ENCODE peak calls at places on chromosomes 2 and 18, in six cellular contexts. I is neural crest cell, M is AG10803, J is gastrocnemius medialis, V is GM12864, Y is upper lobe of left lung. T is an unnamed sample.

GRCh38 chr2:9196637-9197036 is 10.0 kb upstream of the ASAP2 start:
- DNase-seq in J (no peak), V (no peak), I (no peak), M (no peak), Y (no peak), T (no peak)

GRCh38 chr2:160408575-160409291 is 84.9 kb downstream of the RBMS1 start:
- DNase-seq in I (no peak), V (no peak), M (no peak), Y (no peak), J (no peak), T (no peak)

GRCh38 chr18:9774150-9774549 is 66.0 kb downstream of the RAB31 start:
- DNase-seq in I (no peak), M (no peak), J (no peak), Y (no peak), V (no peak), T (no peak)

GRCh38 chr2:127612111-127612822 is 33.7 kb upstream of the GPR17 start:
- DNase-seq in J (no peak), Y (peak), M (no peak), V (no peak), I (no peak), T (no peak)

GRCh38 chr18:23933407-23933806 is 81.1 kb upstream of the TTC39C start:
- DNase-seq in I (no peak), V (no peak), J (no peak), Y (no peak), M (peak), T (peak)

GRCh38 chr2:11347403-11347965 is 3.0 kb upstream of the ROCK2 start:
- DNase-seq in M (no peak), J (no peak), Y (no peak), V (no peak), I (no peak), T (no peak)

GRCh38 chr2:71613953-71614925 is 160.9 kb downstream of the DYSF start:
- DNase-seq in Y (peak), J (no peak), M (no peak), V (no peak), I (peak), T (no peak)

GRCh38 chr2:12543452-12544220 is 173.1 kb upstream of the TRIB2 start:
- DNase-seq in V (no peak), M (peak), I (no peak), J (no peak), Y (no peak), T (peak)

GRCh38 chr2:25204190-25204838 is 35.9 kb upstream of the POMC start:
- DNase-seq in J (no peak), I (no peak), V (no peak), M (no peak), Y (no peak), T (no peak)

GRCh38 chr2:26720322-26721166 is 28.0 kb downstream of the KCNK3 start:
- DNase-seq in I (no peak), M (peak), V (no peak), Y (peak), J (peak), T (peak)

GRCh38 chr2:48228345-48228684 is 301.6 kb upstream of the STON1 start:
- DNase-seq in I (no peak), Y (no peak), V (no peak), J (no peak), M (no peak), T (no peak)

GRCh38 chr2:83686863-83687262 is 772.2 kb downstream of the SUCLG1 start:
- DNase-seq in I (no peak), Y (no peak), V (no peak), M (peak), J (peak), T (no peak)

GRCh38 chr18:33440384-33441043 is at the start of gene CCDC178:
- DNase-seq in J (no peak), I (peak), Y (no peak), V (no peak), M (no peak), T (peak)

GRCh38 chr18:27377251-27377650 is 192.1 kb upstream of the CHST9 start:
- DNase-seq in V (no peak), J (no peak), I (no peak), M (no peak), Y (no peak), T (peak)

GRCh38 chr18:62281684-62282083 is 43.4 kb upstream of the TNFRSF11A start:
- DNase-seq in I (no peak), J (no peak), Y (no peak), V (no peak), M (peak), T (peak)

GRCh38 chr2:112985090-112985489 is 7.3 kb downstream of the IL36G start:
- DNase-seq in M (no peak), I (no peak), J (no peak), V (no peak), Y (no peak), T (no peak)

GRCh38 chr18:59266876-59267510 is 6.3 kb downstream of the RAX start:
- DNase-seq in Y (no peak), J (no peak), V (no peak), M (no peak), I (no peak), T (no peak)

GRCh38 chr18:59266019-59266369 is 7.3 kb downstream of the RAX start:
- DNase-seq in J (no peak), V (no peak), I (no peak), M (no peak), Y (no peak), T (no peak)

GRCh38 chr18:59267511-59268126 is 5.6 kb downstream of the RAX start:
- DNase-seq in M (no peak), Y (no peak), I (no peak), V (no peak), J (no peak), T (no peak)

GRCh38 chr18:59265246-59266018 is 7.8 kb downstream of the RAX start:
- DNase-seq in Y (no peak), I (no peak), M (no peak), J (no peak), V (no peak), T (no peak)

DNA sequence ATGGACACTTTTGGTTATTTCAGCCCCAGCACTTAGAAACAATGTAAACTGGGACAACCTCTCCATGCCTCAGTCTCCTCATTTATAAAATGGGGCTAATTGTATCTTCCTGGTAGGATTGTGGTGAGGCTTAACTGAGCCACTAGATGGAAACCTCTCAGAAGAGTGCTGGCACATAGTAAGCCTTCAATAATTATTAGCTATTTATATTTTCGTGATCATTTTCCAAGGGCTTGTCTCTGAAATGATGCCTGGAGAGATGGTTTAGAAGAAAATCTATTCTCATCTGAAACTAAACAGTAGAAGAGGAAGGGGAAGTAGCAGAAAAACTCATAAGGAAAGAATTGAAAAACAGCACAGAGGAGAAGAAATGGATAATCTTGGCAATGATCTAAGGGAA is 6.8 kb downstream of the RAX start:
- DNase-seq in I (no peak), J (no peak), Y (no peak), V (no peak), M (no peak), T (no peak)
- TF ChIP-seq CTCF in I (no peak), J (no peak), Y (no peak), V (no peak), M (no peak), T (no peak)

GRCh38 chr2:241842067-241842415 is 16.7 kb downstream of the PDCD1 start:
- DNase-seq in V (no peak), M (no peak), I (no peak), Y (no peak), J (no peak), T (no peak)

GRCh38 chr2:241843321-241844065 is 15.2 kb downstream of the PDCD1 start:
- DNase-seq in I (no peak), Y (no peak), V (no peak), J (no peak), M (no peak), T (no peak)

GRCh38 chr2:241842620-241843211 is 16.0 kb downstream of the PDCD1 start:
- DNase-seq in V (no peak), M (no peak), J (peak), I (no peak), Y (peak), T (no peak)

GRCh38 chr2:241844831-241845578 is 13.7 kb downstream of the PDCD1 start:
- DNase-seq in Y (no peak), I (no peak), J (no peak), V (no peak), M (no peak), T (no peak)

DNA sequence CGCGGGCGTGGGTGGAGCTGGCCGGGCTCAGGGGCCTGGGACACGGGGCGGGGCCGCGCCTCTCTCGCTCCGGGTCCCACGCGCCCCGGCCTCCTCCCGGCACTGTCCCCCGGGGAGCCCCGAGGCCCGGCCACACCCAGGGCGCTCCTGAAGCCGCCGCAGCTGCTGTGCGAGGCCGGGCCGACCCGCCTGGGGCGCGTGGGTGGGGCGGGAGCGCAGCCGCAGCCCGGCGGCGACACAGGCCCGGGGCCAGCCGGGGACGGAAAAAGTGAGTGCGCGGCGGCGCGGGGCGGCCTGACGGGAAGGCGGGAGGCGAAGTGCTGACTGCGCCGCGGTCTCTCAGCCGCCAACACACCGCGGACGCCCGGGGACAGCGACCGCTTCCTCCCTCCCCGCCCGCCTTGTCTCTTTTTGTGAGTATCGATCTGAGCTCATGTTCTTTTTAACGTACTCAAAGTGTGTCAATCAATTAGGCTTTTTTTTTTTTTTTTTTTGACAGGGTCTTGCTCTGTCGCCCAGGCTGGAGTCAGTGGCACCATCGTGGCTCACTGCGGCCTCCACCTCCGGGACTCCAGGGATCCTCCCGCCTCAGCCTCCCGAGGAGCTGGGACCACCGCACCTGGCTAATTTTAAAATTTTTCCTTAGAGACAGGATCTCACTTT is 14.5 kb downstream of the PDCD1 start:
- DNase-seq in Y (peak), V (no peak), M (peak), J (peak), I (peak), T (peak)
- TF ChIP-seq CTCF in Y (peak), V (no peak), M (no peak), J (no peak), I (no peak), T (no peak)

GRCh38 chr2:170966648-170967396 is 37.8 kb downstream of the GORASP2 start:
- DNase-seq in Y (no peak), M (no peak), I (no peak), V (no peak), J (no peak), T (no peak)
- TF ChIP-seq CTCF in Y (no peak), M (peak), I (peak), V (peak), J (no peak), T (peak)

GRCh38 chr2:60353406-60353800 is 200.1 kb downstream of the BCL11A start:
- DNase-seq in J (no peak), Y (no peak), M (no peak), I (peak), V (no peak), T (no peak)
- TF ChIP-seq CTCF in J (no peak), Y (no peak), M (no peak), I (no peak), V (no peak), T (no peak)

DNA sequence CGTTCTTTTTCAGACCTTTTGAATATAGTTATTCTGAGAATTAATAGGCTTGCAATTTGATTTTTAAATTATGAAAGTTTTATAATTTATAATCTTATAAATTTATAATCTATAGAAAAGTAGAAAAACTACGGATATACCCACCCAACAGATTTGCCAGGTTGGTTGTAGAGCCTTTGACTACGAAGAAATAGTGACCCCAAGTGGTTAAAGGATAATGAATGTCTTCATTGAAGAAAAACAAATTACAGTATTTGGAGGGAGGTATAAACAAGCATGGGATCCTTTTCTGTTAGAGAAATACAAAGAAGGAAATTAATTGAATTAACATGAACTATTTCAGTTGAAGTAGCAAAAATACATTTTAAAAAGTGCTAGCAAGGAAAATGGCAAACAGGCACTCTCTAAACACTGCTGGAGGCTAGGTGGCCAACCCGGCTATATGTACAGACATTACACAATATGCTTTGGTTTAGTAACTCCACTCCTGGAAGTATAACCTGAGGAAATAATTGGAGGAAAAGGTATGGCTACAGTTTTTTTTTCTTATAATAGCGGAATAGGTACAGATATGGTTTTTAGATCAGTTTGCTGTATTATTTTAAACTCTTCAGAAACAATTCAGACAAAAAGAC is 110.9 kb downstream of the MIB1 start:
- DNase-seq in M (peak), I (no peak), V (no peak), Y (no peak), J (no peak), T (peak)
- TF ChIP-seq CTCF in M (peak), I (peak), V (peak), Y (peak), J (no peak), T (peak)

GRCh38 chr18:48896875-48897511 is 53.8 kb downstream of the SMAD7 start:
- DNase-seq in J (peak), I (no peak), M (peak), V (peak), Y (peak), T (no peak)
- TF ChIP-seq CTCF in J (no peak), I (no peak), M (no peak), V (peak), Y (peak), T (peak)

DNA sequence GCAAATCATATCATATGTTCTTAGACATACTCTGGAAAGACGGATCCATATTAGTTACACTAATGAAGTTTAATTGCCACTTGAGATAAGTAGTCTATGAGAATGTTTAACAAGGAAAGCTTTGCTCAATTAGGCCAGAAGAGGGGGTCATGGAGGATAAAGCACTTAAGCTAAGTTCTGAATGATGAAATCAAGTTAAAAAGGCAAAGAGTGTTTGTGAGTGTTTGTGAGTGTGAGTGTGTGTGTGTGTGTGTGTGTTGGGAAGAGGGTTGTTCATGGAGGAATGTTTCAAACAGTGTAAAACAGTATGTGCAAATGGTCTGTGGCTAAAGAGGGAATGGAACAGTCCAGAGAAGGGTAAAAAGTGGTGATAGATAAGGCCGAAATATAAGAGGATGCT is 360.9 kb downstream of the ERBB4 start:
- DNase-seq in J (no peak), V (no peak), Y (no peak), M (no peak), I (no peak), T (no peak)
- TF ChIP-seq CTCF in J (no peak), V (peak), Y (no peak), M (peak), I (peak), T (no peak)